ENCODE peak calls at places on chromosomes 11 and 22, in five cellular contexts. Y, O, M, K and F are unnamed samples.

GRCh38 chr11:44702897-44703296 is 23.9 kb upstream of the TSPAN18 start:
- DNase-seq in Y (no peak), O (no peak), M (no peak), K (no peak), F (no peak)

GRCh38 chr11:85086511-85087284 is 540.4 kb downstream of the DLG2 start:
- DNase-seq in Y (peak; percentile 35), O (no peak), M (peak; percentile 52), K (no peak), F (no peak)

GRCh38 chr22:31080164-31080847 is 812 bp upstream of the SMTN start:
- DNase-seq in Y (no peak), O (no peak), M (no peak), K (no peak), F (no peak)

GRCh38 chr11:7538023-7538422 is 24.2 kb downstream of the PPFIBP2 start:
- DNase-seq in Y (no peak), O (no peak), M (no peak), K (no peak), F (no peak)

GRCh38 chr11:24900960-24901549 is 404.2 kb downstream of the LUZP2 start:
- DNase-seq in Y (no peak), O (no peak), M (no peak), K (no peak), F (no peak)

GRCh38 chr11:36222755-36223635 is 66.2 kb downstream of the COMMD9 start:
- DNase-seq in Y (peak; percentile 49), O (peak; percentile 67), M (peak; percentile 38), K (no peak), F (no peak)

GRCh38 chr22:24434472-24435322 is 7.3 kb downstream of the ADORA2A start:
- DNase-seq in Y (peak; percentile 19), O (no peak), M (no peak), K (no peak), F (peak; percentile 97)

GRCh38 chr11:74778581-74778980 is 29.9 kb downstream of the RNF169 start:
- DNase-seq in Y (no peak), O (no peak), M (no peak), K (no peak), F (no peak)

GRCh38 chr11:112062923-112063322 is 10.9 kb downstream of the PIH1D2 start:
- DNase-seq in Y (no peak), O (peak; percentile 15), M (peak; percentile 38), K (no peak), F (no peak)

GRCh38 chr11:28514391-28514790 is 406.2 kb downstream of the METTL15 start:
- DNase-seq in Y (peak; percentile 65), O (no peak), M (peak; percentile 54), K (no peak), F (no peak)

GRCh38 chr11:124394408-124394807 is 4.4 kb downstream of the OR8B3 start:
- DNase-seq in Y (peak; percentile 4), O (peak; percentile 24), M (peak; percentile 47), K (no peak), F (no peak)

GRCh38 chr11:23212829-23213228 is 352.6 kb upstream of the CCDC179 start:
- DNase-seq in Y (no peak), O (no peak), M (no peak), K (no peak), F (no peak)

DNA sequence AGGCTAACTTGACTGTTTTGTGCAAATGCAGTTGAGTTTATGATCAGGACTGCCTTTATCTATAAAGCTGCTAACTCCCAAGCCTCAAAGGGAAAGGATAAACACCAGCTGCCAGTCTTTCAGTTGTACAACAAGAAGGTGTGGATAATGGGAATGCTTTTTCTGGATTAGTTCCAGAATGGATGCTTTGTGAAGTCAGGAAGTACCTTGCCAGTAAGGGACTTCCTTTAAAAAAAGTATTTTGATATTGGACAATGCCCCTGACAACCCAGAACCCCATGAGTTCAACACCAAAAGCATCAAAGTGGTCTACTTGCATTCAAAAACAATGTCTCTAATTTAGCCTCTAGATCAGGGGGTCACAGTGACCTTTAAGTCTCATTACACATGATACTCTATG is 32.0 kb downstream of the OR5A2 start:
- DNase-seq in Y (no peak), O (no peak), M (no peak), K (no peak), F (no peak)
- H3K9me3 ChIP-seq in Y (no peaks in the 10 kb centered on the region), O (no peaks in the 10 kb centered on the region), M (no peaks in the 10 kb centered on the region), K (peaks cover 7% of the 10 kb centered on the region), F (no peaks in the 10 kb centered on the region)

GRCh38 chr11:126751242-126751641 is 249.3 kb downstream of the KIRREL3 start:
- DNase-seq in Y (peak; percentile 10), O (peak; percentile 15), M (peak; percentile 89), K (no peak), F (no peak)
- H3K4me2 ChIP-seq in Y (no peak overlapping the region), O (peak overlapping the region; percentile 26), M (peak overlapping the region; percentile 98), K (no peak overlapping the region), F (no peak overlapping the region)

GRCh38 chr11:64323373-64323772 is 5.5 kb downstream of the PRDX5 start:
- DNase-seq in Y (no peak), O (no peak), M (no peak), K (no peak), F (no peak)

GRCh38 chr11:64322925-64323260 is 5.0 kb downstream of the PRDX5 start:
- DNase-seq in Y (no peak), O (no peak), M (no peak), K (no peak), F (no peak)

GRCh38 chr11:64327993-64328392 is 10.1 kb downstream of the PRDX5 start:
- DNase-seq in Y (no peak), O (no peak), M (no peak), K (no peak), F (no peak)

GRCh38 chr11:64327338-64327737 is 9.4 kb downstream of the PRDX5 start:
- DNase-seq in Y (no peak), O (no peak), M (no peak), K (no peak), F (no peak)

GRCh38 chr11:64324692-64325469 is 7.0 kb downstream of the PRDX5 start:
- DNase-seq in Y (no peak), O (no peak), M (no peak), K (no peak), F (no peak)
- H2AFZ ChIP-seq in Y (no peak overlapping the region), O (no peak overlapping the region), M (no peak overlapping the region), K (no peak overlapping the region), F (no peak overlapping the region)

GRCh38 chr11:16853266-16853665 is 114.8 kb downstream of the C11orf58 start:
- DNase-seq in Y (no peak), O (no peak), M (no peak), K (no peak), F (no peak)
- H3K9me3 ChIP-seq in Y (no peaks in the 10 kb centered on the region), O (no peaks in the 10 kb centered on the region), M (no peaks in the 10 kb centered on the region), K (no peaks in the 10 kb centered on the region), F (no peaks in the 10 kb centered on the region)

DNA sequence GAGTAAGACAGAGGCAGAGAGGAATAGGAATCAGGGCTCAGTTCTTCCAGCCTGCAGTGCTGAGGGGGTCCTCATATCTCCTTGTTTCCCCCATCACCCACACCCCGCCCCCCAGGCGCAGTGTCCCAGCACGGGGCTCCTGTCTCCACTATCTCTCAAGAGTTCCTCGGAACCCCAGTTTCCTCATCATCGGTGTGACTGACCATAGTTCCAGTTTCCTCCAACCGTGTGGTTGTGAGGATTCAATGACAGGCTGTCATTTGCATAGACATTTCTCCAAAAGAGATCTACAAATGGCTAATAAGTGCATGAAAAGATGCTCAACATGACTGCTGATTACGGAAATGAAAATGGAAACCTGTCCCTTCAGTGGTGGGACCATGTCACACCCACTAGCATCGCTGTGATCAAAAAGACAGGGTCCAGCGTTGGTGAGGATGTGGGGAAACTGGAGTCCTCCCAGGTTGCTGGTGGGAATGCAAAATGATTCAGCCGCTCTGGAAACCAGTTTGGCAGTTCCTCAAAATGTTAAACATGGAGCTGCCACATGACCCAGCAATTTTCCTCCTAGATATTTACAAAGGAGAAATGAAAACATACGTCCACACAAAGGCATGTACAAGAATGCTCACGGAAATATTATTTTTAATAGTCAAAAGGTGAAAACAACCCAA is 31.8 kb upstream of the PDGFB start:
- DNase-seq in Y (no peak), O (no peak), M (no peak), K (no peak), F (no peak)
- H3K4me2 ChIP-seq in Y (no peak overlapping the region), O (no peak overlapping the region), M (no peak overlapping the region), K (no peak overlapping the region), F (no peak overlapping the region)

GRCh38 chr11:68669301-68670090 is 14.8 kb upstream of the GAL start:
- DNase-seq in Y (no peak), O (no peak), M (no peak), K (no peak), F (no peak)
- H2AFZ ChIP-seq in Y (no peak overlapping the region), O (no peak overlapping the region), M (no peak overlapping the region), K (no peak overlapping the region), F (no peak overlapping the region)